ENCODE peak calls at places on chromosomes 11 and 22, in seven cellular contexts. I is tibial nerve, A is left lung, X is epithelial cell of esophagus, P is heart left ventricle, M is HL-60, R is AG10803. U is an unnamed sample.

GRCh38 chr11:27076121-27076589 is 35.5 kb downstream of the BBOX1 start:
- DNase-seq in R (no peak), P (no peak), I (no peak), M (no peak), A (no peak), X (no peak), U (peak)

GRCh38 chr11:111581341-111581740 is 20.9 kb upstream of the SIK2 start:
- DNase-seq in M (no peak), R (no peak), X (no peak), I (no peak), P (no peak), A (no peak), U (no peak)

GRCh38 chr11:60844045-60844869 is 2.3 kb downstream of the CCDC86 start:
- DNase-seq in A (no peak), M (no peak), X (peak), P (no peak), I (no peak), R (peak), U (peak)

GRCh38 chr22:22022255-22022840 is 39.8 kb upstream of the TOP3B start:
- DNase-seq in P (no peak), A (no peak), R (no peak), I (no peak), X (no peak), M (no peak), U (no peak)

GRCh38 chr11:38594881-38595280 is 1996.8 kb upstream of the RAG2 start:
- DNase-seq in R (no peak), P (no peak), I (no peak), A (no peak), X (peak), M (no peak), U (no peak)

GRCh38 chr11:113690619-113691569 is 15.2 kb downstream of the TMPRSS5 start:
- DNase-seq in P (no peak), M (peak), A (peak), I (peak), R (peak), X (peak), U (peak)

GRCh38 chr11:93407777-93408401 is 77.3 kb downstream of the DEUP1 start:
- DNase-seq in A (no peak), P (no peak), M (peak), I (no peak), X (peak), R (no peak), U (no peak)

GRCh38 chr22:47316020-47316419 is 553.6 kb downstream of the TBC1D22A start:
- DNase-seq in R (no peak), X (no peak), M (no peak), A (no peak), P (no peak), I (no peak), U (no peak)

GRCh38 chr11:77690649-77691048 is 53.1 kb upstream of the CLNS1A start:
- DNase-seq in M (no peak), P (no peak), X (no peak), I (no peak), R (no peak), A (no peak), U (no peak)

GRCh38 chr11:94773842-94774241 is 5.7 kb downstream of the AMOTL1 start:
- DNase-seq in I (no peak), A (no peak), P (no peak), R (no peak), M (no peak), X (no peak), U (no peak)

GRCh38 chr22:30312053-30312452 is 14.7 kb downstream of the TBC1D10A start:
- DNase-seq in R (peak), A (no peak), P (no peak), X (peak), M (no peak), I (no peak), U (peak)

GRCh38 chr22:49756656-49757055 is 71.0 kb downstream of the BRD1 start:
- DNase-seq in A (peak), I (no peak), M (no peak), X (no peak), P (peak), R (no peak), U (no peak)

GRCh38 chr22:48262596-48263430 is 1500.4 kb downstream of the TBC1D22A start:
- DNase-seq in R (no peak), P (no peak), M (no peak), X (no peak), A (no peak), I (no peak), U (no peak)

GRCh38 chr11:95337972-95338429 is 107.0 kb upstream of the SESN3 start:
- DNase-seq in R (peak), A (no peak), I (no peak), P (no peak), M (no peak), X (no peak), U (no peak)

GRCh38 chr22:50601669-50602337 is 1.2 kb downstream of the MAPK8IP2 start:
- DNase-seq in A (no peak), X (no peak), I (no peak), R (no peak), M (no peak), P (no peak), U (no peak)

GRCh38 chr22:47334596-47334995 is 572.1 kb downstream of the TBC1D22A start:
- DNase-seq in A (no peak), X (no peak), I (no peak), R (no peak), M (no peak), P (no peak), U (no peak)

GRCh38 chr11:10038916-10039315 is 255.1 kb downstream of the SBF2 start:
- DNase-seq in A (no peak), I (no peak), X (no peak), P (no peak), M (peak), R (peak), U (no peak)

GRCh38 chr11:5004429-5005274 is 10.0 kb downstream of the OR51L1 start:
- DNase-seq in P (peak), A (peak), X (peak), R (peak), M (peak), I (no peak), U (peak)

GRCh38 chr22:37218771-37219411 is 6.6 kb upstream of the SSTR3 start:
- DNase-seq in X (no peak), M (no peak), I (no peak), A (no peak), P (no peak), R (no peak), U (no peak)

GRCh38 chr11:130212431-130212961 is 52.9 kb downstream of the ST14 start:
- DNase-seq in X (no peak), I (no peak), R (no peak), P (peak), A (peak), M (no peak), U (no peak)

GRCh38 chr11:108218455-108218854 is 4.0 kb downstream of the NPAT start:
- DNase-seq in M (no peak), A (no peak), P (no peak), I (no peak), R (no peak), X (peak), U (peak)

GRCh38 chr22:39239561-39240423 is 5.0 kb downstream of the PDGFB start:
- DNase-seq in M (no peak), I (no peak), P (no peak), X (peak), A (peak), R (no peak), U (no peak)

GRCh38 chr11:77471520-77472234 is 2.2 kb downstream of the PAK1 start:
- DNase-seq in X (peak), R (no peak), A (no peak), I (no peak), M (no peak), P (no peak), U (no peak)

GRCh38 chr11:64250875-64251721 is at the start of gene PLCB3:
- DNase-seq in M (no peak), R (peak), X (peak), A (peak), I (no peak), P (peak), U (no peak)

GRCh38 chr11:36487619-36488018 is 22.5 kb downstream of the TRAF6 start:
- DNase-seq in R (no peak), P (no peak), I (no peak), A (no peak), M (no peak), X (no peak), U (no peak)

GRCh38 chr11:121522043-121522941 is 69.5 kb upstream of the SORL1-AS1 start:
- DNase-seq in X (peak), P (no peak), A (no peak), R (no peak), I (no peak), M (no peak), U (no peak)

GRCh38 chr11:13720940-13721339 is 52.5 kb downstream of the FAR1 start:
- DNase-seq in M (no peak), A (no peak), X (peak), P (no peak), I (no peak), R (no peak), U (no peak)

GRCh38 chr11:68328374-68329091 is 16.1 kb downstream of the LRP5 start:
- DNase-seq in R (no peak), A (no peak), M (no peak), P (no peak), I (no peak), X (no peak), U (peak)

GRCh38 chr11:17351171-17351509 is 460 bp upstream of the NCR3LG1 start:
- DNase-seq in M (no peak), R (no peak), X (no peak), P (no peak), A (no peak), I (no peak), U (no peak)

DNA sequence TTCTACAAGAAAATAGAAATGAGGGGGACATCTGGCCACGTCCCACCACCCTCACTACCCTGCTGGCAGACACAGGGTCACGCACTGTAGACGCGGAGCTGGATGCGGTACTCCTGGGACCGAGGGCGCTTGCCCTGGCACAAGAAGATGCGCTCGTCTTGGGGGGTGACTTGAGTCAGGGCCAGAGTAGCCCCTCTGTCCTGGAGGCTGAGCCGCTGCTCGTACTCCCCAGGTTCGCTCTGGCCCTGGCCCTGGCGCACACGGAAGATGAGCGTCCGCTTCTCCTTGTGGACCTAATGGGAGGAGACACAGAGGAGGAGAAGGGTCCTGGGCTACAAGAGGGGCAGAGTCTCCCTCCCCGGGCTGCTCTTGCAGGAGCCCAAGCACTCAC is 2.2 kb downstream of the MCAM start:
- DNase-seq in P (no peak), I (no peak), A (no peak), X (no peak), M (no peak), R (no peak), U (no peak)
- H3K4me3 ChIP-seq in P (peak), I (peak), A (peak), X (no peak), M (no peak), R (no peak), U (no peak)

GRCh38 chr11:911031-911889 is 650 bp upstream of the CHID1 start:
- DNase-seq in R (peak), X (peak), A (peak), P (peak), I (no peak), M (no peak), U (peak)
- TF ChIP-seq CTCF in R (no peak), X (no peak), A (no peak), P (peak), I (no peak), M (no peak), U (no peak)

GRCh38 chr22:45834795-45835194 is 142.2 kb downstream of the WNT7B start:
- DNase-seq in I (no peak), X (no peak), M (no peak), P (no peak), A (no peak), R (no peak), U (no peak)
- H3K4me3 ChIP-seq in I (no peak), X (no peak), M (no peak), P (no peak), A (no peak), R (no peak), U (no peak)

GRCh38 chr22:45242778-45243191 is 2.1 kb upstream of the KIAA0930 start:
- DNase-seq in X (peak), M (no peak), P (no peak), A (no peak), I (no peak), R (no peak), U (no peak)
- TF ChIP-seq CTCF in X (peak), M (peak), P (no peak), A (no peak), I (no peak), R (no peak), U (peak)

GRCh38 chr11:289706-290620 is 1.0 kb downstream of the PGGHG start:
- DNase-seq in I (no peak), P (peak), M (no peak), A (peak), R (no peak), X (no peak), U (no peak)
- H3K4me3 ChIP-seq in I (peak), P (peak), M (no peak), A (peak), R (peak), X (no peak), U (peak)

GRCh38 chr11:72924568-72925190 is 110.5 kb downstream of the ATG16L2 start:
- DNase-seq in I (no peak), M (peak), R (peak), X (peak), A (no peak), P (no peak), U (peak)
- TF ChIP-seq CTCF in I (peak), M (peak), R (peak), X (peak), A (peak), P (peak), U (peak)

DNA sequence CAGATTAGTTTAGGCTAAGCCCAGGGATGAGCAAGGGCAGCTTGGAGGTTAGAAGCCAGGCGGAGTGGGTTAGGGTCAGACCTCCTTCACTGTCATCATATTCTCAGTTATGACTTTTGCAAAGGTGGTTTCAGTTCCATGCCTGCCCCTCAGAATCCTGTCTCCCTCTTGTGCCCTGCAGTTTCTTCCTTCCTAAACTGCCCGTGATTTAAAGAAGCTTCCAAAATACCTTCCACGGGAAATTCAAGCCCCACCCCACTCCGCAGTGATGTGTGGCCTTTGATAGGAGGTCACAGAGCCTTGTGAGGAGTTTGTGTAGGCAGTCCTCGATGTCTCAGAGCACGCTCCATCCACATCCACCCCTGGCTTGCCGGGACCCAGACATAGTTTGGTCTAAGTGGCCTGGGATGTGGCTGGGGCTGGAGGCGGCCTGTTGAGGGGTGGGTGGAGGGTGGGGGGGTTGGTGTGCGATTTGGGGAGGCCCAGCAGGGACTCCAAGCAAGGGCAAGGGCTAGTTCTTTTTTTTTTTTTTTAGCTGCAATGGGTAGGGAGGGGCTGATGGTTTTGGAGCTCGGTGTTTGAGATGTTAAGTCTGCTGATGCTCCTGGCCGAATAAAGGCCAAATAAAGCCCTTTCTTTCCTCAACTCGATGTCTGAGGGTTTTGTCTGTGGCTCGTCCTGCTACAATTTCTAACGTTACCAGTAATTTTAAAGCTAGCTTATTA is 1.6 kb upstream of the IFITM1 start:
- DNase-seq in I (no peak), M (no peak), A (no peak), P (no peak), R (no peak), X (no peak), U (no peak)
- H3K4me3 ChIP-seq in I (peak), M (no peak), A (peak), P (peak), R (peak), X (no peak), U (no peak)

GRCh38 chr11:83746921-83747585 is 460.9 kb upstream of the CCDC90B start:
- DNase-seq in M (no peak), A (no peak), R (no peak), I (no peak), X (no peak), P (no peak), U (no peak)
- TF ChIP-seq CTCF in M (no peak), A (no peak), R (no peak), I (no peak), X (no peak), P (no peak), U (no peak)

GRCh38 chr11:102116453-102117205 is 6.4 kb downstream of the YAP1 start:
- DNase-seq in R (no peak), M (no peak), P (no peak), I (no peak), A (no peak), X (no peak), U (no peak)
- H3K4me3 ChIP-seq in R (no peak), M (no peak), P (no peak), I (no peak), A (no peak), X (no peak), U (no peak)

GRCh38 chr22:26377170-26377825 is 51.8 kb upstream of the ASPHD2 start:
- DNase-seq in A (no peak), X (no peak), M (no peak), P (no peak), R (no peak), I (no peak), U (no peak)

GRCh38 chr22:26372890-26373289 is 56.2 kb upstream of the ASPHD2 start:
- DNase-seq in P (no peak), X (no peak), A (no peak), M (no peak), I (no peak), R (no peak), U (no peak)

GRCh38 chr22:26380072-26380471 is 49.0 kb upstream of the ASPHD2 start:
- DNase-seq in X (no peak), M (no peak), A (no peak), I (no peak), P (no peak), R (no peak), U (no peak)

DNA sequence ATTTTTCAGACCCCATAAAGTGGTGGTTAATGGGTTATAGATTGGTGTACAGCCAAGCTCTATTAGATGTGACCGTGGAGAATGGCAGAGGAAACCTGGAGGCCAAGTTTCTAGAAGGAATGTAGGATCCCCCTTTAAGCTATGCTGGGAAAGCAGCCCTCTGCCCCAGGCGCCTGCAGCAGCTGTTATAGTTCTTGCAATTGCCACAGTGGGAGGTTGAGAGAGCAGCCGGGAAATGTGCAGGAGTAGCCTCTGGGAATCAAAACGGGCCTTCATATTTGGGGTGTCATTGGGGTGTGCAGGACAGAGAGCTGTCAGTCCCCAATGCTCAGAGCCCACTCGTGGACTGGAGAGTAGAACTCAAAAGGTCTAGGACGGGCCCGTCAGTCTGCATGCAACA is 54.4 kb upstream of the ASPHD2 start:
- DNase-seq in X (no peak), I (no peak), M (no peak), P (no peak), A (no peak), R (no peak), U (no peak)
- TF ChIP-seq CTCF in X (no peak), I (no peak), M (no peak), P (no peak), A (no peak), R (no peak), U (no peak)

U was measured in astrocyte of the spinal cord.